ENCODE peak calls at places on chromosomes 4 and X, in eight cellular contexts. K is psoas muscle, J is spleen, W is lower lobe of right lung, O is hepatocyte, L is ovary, A is aorta, T is A549. H is an unnamed sample.
A peak's percentile ranks its signal among the peaks of the same experiment; 100 is the strongest.

GRCh38 chr4:123673971-123674370 is 277.4 kb downstream of the SPRY1 start:
- DNase-seq in A (no peak), J (no peak), T (no peak), W (no peak), O (no peak), K (no peak), L (no peak), H (no peak)

GRCh38 chrX:155071694-155072215 is 447 bp downstream of the BRCC3 start:
- DNase-seq in T (no peak), A (no peak), L (peak; percentile 32), J (peak; percentile 88), W (no peak), O (no peak), K (peak; percentile 57), H (no peak)

GRCh38 chr4:143356493-143356892 is 19.8 kb downstream of the GAB1 start:
- DNase-seq in A (no peak), O (no peak), K (no peak), T (no peak), L (no peak), J (no peak), W (no peak), H (no peak)

GRCh38 chr4:48255130-48255958 is 14.3 kb downstream of the TEC start:
- DNase-seq in W (no peak), A (no peak), J (no peak), T (peak; percentile 2), L (no peak), K (no peak), O (no peak), H (no peak)

GRCh38 chrX:21374994-21375794 is 976 bp downstream of the CNKSR2 start:
- DNase-seq in L (peak; percentile 12), A (peak; percentile 70), O (peak; percentile 5), T (no peak), K (peak; percentile 47), J (peak; percentile 78), W (peak; percentile 32), H (peak; percentile 41)

GRCh38 chrX:33726281-33727160 is 405.6 kb downstream of the FAM47A start:
- DNase-seq in K (peak; percentile 54), J (no peak), W (peak; percentile 28), O (peak; percentile 44), L (peak; percentile 16), A (peak; percentile 77), T (no peak), H (no peak)

GRCh38 chrX:39258331-39258730 is 457.1 kb downstream of the MID1IP1 start:
- DNase-seq in O (no peak), L (no peak), W (no peak), J (no peak), A (no peak), T (no peak), K (no peak), H (peak; percentile 62)

GRCh38 chr4:42654606-42655005 is 2.3 kb downstream of the ATP8A1 start:
- DNase-seq in L (no peak), W (no peak), O (no peak), A (no peak), K (no peak), T (no peak), J (no peak), H (no peak)

GRCh38 chr4:168883513-168883912 is 126.5 kb downstream of the CBR4 start:
- DNase-seq in K (no peak), O (no peak), L (no peak), T (no peak), W (no peak), J (no peak), A (no peak), H (no peak)

GRCh38 chrX:57156397-57157049 is 19.3 kb upstream of the SPIN2A start:
- DNase-seq in W (no peak), K (no peak), A (no peak), O (peak; percentile 50), T (peak; percentile 51), L (no peak), J (no peak), H (peak; percentile 13)

GRCh38 chr4:83011779-83012630 is 1.4 kb upstream of the LIN54 start:
- DNase-seq in A (peak; percentile 81), K (peak; percentile 68), O (peak; percentile 62), W (peak; percentile 66), L (no peak), J (no peak), T (peak; percentile 20), H (peak; percentile 61)

GRCh38 chr4:186606593-186606992 is 51.2 kb upstream of the MTNR1A start:
- DNase-seq in J (no peak), A (no peak), L (no peak), T (peak; percentile 34), K (no peak), O (peak; percentile 46), W (no peak), H (peak; percentile 95)

GRCh38 chrX:85611926-85612325 is 232.5 kb upstream of the POF1B start:
- DNase-seq in W (no peak), A (no peak), K (no peak), L (no peak), O (no peak), J (no peak), T (peak; percentile 5), H (peak; percentile 11)

GRCh38 chrX:49106930-49107329 is 16.6 kb downstream of the GPKOW start:
- DNase-seq in O (peak; percentile 38), J (no peak), K (peak; percentile 60), A (no peak), T (peak; percentile 62), L (no peak), W (no peak), H (peak; percentile 18)

GRCh38 chr4:84379881-84380618 is 119.0 kb downstream of the NKX6-1 start:
- DNase-seq in A (no peak), K (no peak), W (no peak), O (no peak), T (peak; percentile 40), L (no peak), J (no peak), H (no peak)

GRCh38 chrX:19886888-19887531 is 390 bp downstream of the SH3KBP1 start:
- DNase-seq in K (peak; percentile 58), J (peak; percentile 87), T (peak; percentile 9), L (peak; percentile 63), A (peak; percentile 82), W (peak; percentile 51), O (no peak), H (peak; percentile 67)

DNA sequence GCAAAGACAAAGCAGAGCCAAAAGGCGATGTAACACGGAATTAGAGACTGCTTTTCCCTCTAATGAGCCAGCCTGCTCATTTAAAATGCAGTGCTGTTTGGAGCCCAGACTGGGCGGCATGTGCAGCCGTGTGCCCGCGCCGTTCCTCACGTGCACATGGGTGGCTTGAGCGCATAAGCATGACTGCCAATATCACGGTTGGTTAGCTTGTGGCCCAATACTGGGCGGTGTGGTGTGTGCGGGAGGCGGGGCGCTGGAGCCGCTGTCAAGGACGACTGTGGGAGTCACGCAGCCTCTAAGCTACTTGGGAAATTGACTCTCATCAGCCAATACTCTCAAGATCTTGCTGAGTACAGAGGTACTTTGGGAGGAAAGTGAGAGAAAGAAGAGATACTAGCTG is 86.9 kb upstream of the SCOC start:
- DNase-seq in O (no peak), J (no peak), W (no peak), T (no peak), K (no peak), L (peak; percentile 65), A (no peak), H (no peak)
- H3K4me3 ChIP-seq in O (no peak overlapping the region), J (no peak overlapping the region), W (no peak overlapping the region), T (no peak overlapping the region), K (peak overlapping the region; percentile 29), L (no peak overlapping the region), A (no peak overlapping the region), H (no peak overlapping the region)

DNA sequence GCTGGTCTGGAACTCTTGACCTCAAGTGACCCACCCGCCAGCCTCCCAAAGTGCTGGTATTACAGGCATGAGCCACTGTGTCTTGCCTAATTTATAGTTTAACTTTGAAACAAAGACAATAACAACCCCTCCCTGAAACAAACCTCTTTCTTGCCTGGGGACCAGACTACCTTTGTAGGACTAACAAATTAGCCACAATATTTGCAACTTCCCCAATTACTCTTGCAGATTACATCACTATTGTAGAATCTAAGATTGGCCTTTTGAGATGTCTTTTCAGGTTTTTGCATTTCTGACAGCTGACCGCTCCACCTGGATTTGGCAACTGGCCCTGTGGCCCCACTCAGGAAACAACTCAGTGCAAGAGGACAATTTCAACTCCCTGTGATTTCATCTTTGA is 84.8 kb downstream of the AKAP4 start:
- DNase-seq in T (no peak), O (no peak), J (no peak), K (no peak), L (no peak), A (no peak), W (no peak), H (no peak)
- H3K4me1 ChIP-seq in T (no peaks in the 10 kb centered on the region), O (no peaks in the 10 kb centered on the region), J (no peaks in the 10 kb centered on the region), K (no peaks in the 10 kb centered on the region), L (no peaks in the 10 kb centered on the region), A (no peaks in the 10 kb centered on the region), W (no peaks in the 10 kb centered on the region), H (no peaks in the 10 kb centered on the region)

GRCh38 chr4:2183394-2183793 is 58.5 kb downstream of the HAUS3 start:
- DNase-seq in T (no peak), J (no peak), A (no peak), L (no peak), W (no peak), O (no peak), K (no peak), H (no peak)
- H3K27ac ChIP-seq in T (no peak overlapping the region), J (no peak overlapping the region), A (no peak overlapping the region), L (no peak overlapping the region), W (no peak overlapping the region), O (no peak overlapping the region), K (no peak overlapping the region), H (no peak overlapping the region)

DNA sequence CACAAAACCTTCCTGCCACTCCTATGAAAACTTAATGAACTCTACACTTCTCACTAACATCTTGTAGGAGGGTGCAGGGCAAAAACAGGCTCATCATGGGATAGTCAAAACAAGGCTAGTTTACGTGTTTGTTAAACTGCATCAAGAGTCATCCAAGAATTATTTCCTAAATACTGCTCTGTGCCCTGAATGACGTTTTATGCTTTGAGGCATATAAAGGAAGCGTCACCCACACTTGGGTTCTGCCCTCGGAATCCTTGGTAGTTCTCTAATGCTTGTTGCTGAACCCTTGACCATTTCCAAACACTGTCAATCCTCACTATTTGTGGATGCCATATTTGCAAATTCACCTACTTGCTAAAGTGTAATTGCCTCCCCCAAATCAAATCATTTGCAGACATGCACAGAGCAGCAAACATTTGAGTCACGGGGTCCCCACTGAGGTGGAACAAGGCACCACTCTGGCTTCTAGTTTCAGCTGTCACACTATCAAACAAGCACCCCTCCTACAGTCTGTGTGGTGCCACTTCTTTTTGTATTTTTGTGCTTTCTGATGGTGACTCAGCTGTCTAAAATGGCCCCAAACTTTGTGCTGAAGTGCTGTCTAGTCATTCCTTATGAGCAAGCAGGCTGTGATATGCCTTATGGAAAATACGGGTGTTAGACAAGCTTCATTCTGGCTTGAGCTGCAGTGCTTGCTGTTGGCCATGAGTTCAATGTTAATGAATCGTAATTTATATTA is 15.5 kb downstream of the IGFBP7 start:
- DNase-seq in A (no peak), J (no peak), T (peak; percentile 51), W (no peak), L (no peak), O (no peak), K (no peak), H (no peak)
- H3K4me3 ChIP-seq in A (no peak overlapping the region), J (no peak overlapping the region), T (no peak overlapping the region), W (no peak overlapping the region), L (no peak overlapping the region), O (no peak overlapping the region), K (no peak overlapping the region), H (no peak overlapping the region)

DNA sequence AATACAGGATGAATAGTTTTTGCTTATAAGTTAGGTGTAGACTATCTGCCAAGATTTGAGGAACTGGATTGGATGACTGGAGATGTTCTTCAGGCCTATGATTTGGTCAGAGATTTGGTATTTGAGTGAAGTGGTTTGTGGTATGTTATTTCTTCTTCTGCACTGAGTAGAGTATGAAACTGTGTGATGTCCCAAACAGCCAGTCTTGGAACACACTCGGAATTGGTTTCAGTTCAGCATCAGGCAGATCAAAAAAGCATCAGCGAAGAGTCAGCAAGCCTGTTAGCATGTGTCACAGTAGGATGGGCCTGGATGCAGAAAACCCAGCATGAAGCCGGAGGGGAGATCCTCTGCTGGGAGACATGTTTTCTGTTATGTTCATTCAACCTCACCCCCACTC is 294.1 kb downstream of the ARHGAP10 start:
- DNase-seq in A (no peak), K (no peak), L (no peak), W (no peak), J (no peak), O (no peak), T (no peak), H (no peak)
- H3K4me1 ChIP-seq in A (peaks cover 6% of the 10 kb centered on the region), K (peaks cover 60% of the 10 kb centered on the region), L (peaks cover 8% of the 10 kb centered on the region), W (no peaks in the 10 kb centered on the region), J (no peaks in the 10 kb centered on the region), O (no peaks in the 10 kb centered on the region), T (peaks cover 3% of the 10 kb centered on the region), H (no peaks in the 10 kb centered on the region)